ENCODE peak calls at places on chromosomes 5 and 9, in nine cellular contexts. C, S, I, M, Y, R, H, J and W are unnamed samples. For H3K36me3, the result is how much of the 10 kb centered on the place peaks cover.

GRCh38 chr9:33143241-33143642 is 23.9 kb downstream of the B4GALT1 start:
- DNase-seq in C (no peak), S (peak), I (no peak), M (no peak), Y (no peak), R (no peak), H (peak), J (peak), W (no peak)

GRCh38 chr9:133059623-133060022 is 2.2 kb upstream of the CEL start:
- DNase-seq in C (no peak), S (no peak), I (no peak), M (no peak), Y (peak), R (no peak), H (no peak), J (no peak), W (no peak)

GRCh38 chr5:62791059-62791458 is 212.4 kb downstream of the LRRC70 start:
- DNase-seq in C (no peak), S (no peak), I (no peak), M (peak), Y (no peak), R (no peak), H (peak), J (peak), W (no peak)

GRCh38 chr5:3221432-3221831 is 374.2 kb upstream of the IRX1 start:
- DNase-seq in C (no peak), S (no peak), I (no peak), M (no peak), Y (no peak), R (no peak), H (no peak), J (no peak), W (peak)

GRCh38 chr5:160685695-160686094 is 166.3 kb downstream of the ATP10B start:
- DNase-seq in C (no peak), S (no peak), I (no peak), M (peak), Y (no peak), R (no peak), H (peak), J (no peak), W (no peak)

GRCh38 chr5:168734657-168735344 is 155.6 kb upstream of the PANK3 start:
- DNase-seq in C (no peak), S (no peak), I (no peak), M (no peak), Y (no peak), R (peak), H (no peak), J (peak), W (no peak)

GRCh38 chr9:133143639-133144141 is 20.0 kb downstream of the GBGT1 start:
- DNase-seq in C (no peak), S (no peak), I (no peak), M (no peak), Y (no peak), R (no peak), H (no peak), J (no peak), W (peak)

GRCh38 chr9:12274577-12274976 is 418.6 kb upstream of the TYRP1 start:
- DNase-seq in C (no peak), S (no peak), I (no peak), M (peak), Y (no peak), R (no peak), H (peak), J (no peak), W (no peak)

GRCh38 chr5:154722936-154723335 is 32.2 kb upstream of the LARP1 start:
- DNase-seq in C (no peak), S (no peak), I (no peak), M (no peak), Y (no peak), R (no peak), H (no peak), J (no peak), W (no peak)

GRCh38 chr9:81002242-81002641 is 687.1 kb downstream of the TLE1 start:
- DNase-seq in C (no peak), S (peak), I (no peak), M (no peak), Y (no peak), R (no peak), H (no peak), J (no peak), W (no peak)

GRCh38 chr5:112554089-112554977 is 135.3 kb upstream of the EPB41L4A start:
- DNase-seq in C (no peak), S (no peak), I (no peak), M (no peak), Y (no peak), R (no peak), H (no peak), J (peak), W (no peak)

GRCh38 chr5:171957591-171958251 is 48.7 kb downstream of the FBXW11 start:
- DNase-seq in C (peak), S (no peak), I (peak), M (no peak), Y (no peak), R (no peak), H (no peak), J (no peak), W (no peak)

GRCh38 chr5:151663617-151664322 is 22.9 kb downstream of the SPARC start:
- DNase-seq in C (no peak), S (no peak), I (no peak), M (no peak), Y (no peak), R (peak), H (no peak), J (peak), W (no peak)

GRCh38 chr5:42614509-42614908 is 142.1 kb upstream of the CCDC152 start:
- DNase-seq in C (no peak), S (no peak), I (no peak), M (no peak), Y (no peak), R (no peak), H (no peak), J (peak), W (no peak)

GRCh38 chr5:9062873-9063272 is 483.0 kb downstream of the SEMA5A start:
- DNase-seq in C (no peak), S (no peak), I (no peak), M (no peak), Y (no peak), R (no peak), H (no peak), J (no peak), W (no peak)

GRCh38 chr5:143182106-143182505 is 221.4 kb downstream of the NR3C1 start:
- DNase-seq in C (no peak), S (no peak), I (no peak), M (no peak), Y (no peak), R (no peak), H (no peak), J (no peak), W (no peak)

GRCh38 chr9:78574354-78575036 is 277.6 kb downstream of the PSAT1 start:
- DNase-seq in C (no peak), S (no peak), I (no peak), M (peak), Y (no peak), R (no peak), H (no peak), J (no peak), W (no peak)

GRCh38 chr9:137026384-137026783 is 1.7 kb downstream of the ABCA2 start:
- DNase-seq in C (no peak), S (no peak), I (no peak), M (no peak), Y (no peak), R (no peak), H (no peak), J (no peak), W (no peak)

GRCh38 chr5:114243281-114243982 is 118.4 kb upstream of the KCNN2 start:
- DNase-seq in C (no peak), S (no peak), I (no peak), M (no peak), Y (no peak), R (no peak), H (no peak), J (no peak), W (no peak)

GRCh38 chr5:91189480-91190332 is 193.4 kb downstream of the ARRDC3 start:
- DNase-seq in C (no peak), S (no peak), I (no peak), M (no peak), Y (peak), R (no peak), H (peak), J (peak), W (no peak)

GRCh38 chr9:114224247-114224610 is 68.9 kb downstream of the COL27A1 start:
- DNase-seq in C (no peak), S (no peak), I (no peak), M (peak), Y (no peak), R (no peak), H (no peak), J (peak), W (no peak)

GRCh38 chr5:161064800-161065199 is 212.8 kb upstream of the ATP10B start:
- DNase-seq in C (no peak), S (no peak), I (no peak), M (no peak), Y (no peak), R (no peak), H (no peak), J (no peak), W (no peak)

DNA sequence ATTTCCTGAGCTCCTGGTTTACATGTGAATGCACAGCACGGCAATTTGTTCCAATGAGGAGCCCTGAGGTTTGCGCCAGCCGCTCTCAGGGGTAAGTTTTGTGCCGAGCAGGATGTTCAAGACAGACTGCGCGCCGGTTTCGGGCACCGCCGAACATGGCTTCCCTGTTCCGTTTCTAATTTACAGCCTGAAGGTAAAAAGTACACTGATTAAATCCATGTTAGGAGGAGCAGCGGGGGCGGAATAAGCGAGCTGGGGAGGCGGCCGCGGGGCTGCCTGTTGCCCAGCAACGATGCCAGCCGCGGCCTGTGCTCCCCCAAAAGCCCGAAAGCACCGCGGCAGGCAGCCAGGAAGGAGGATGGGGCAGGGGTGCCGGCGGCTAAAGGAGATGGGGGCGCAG is 6.4 kb downstream of the SOWAHA start:
- DNase-seq in C (no peak), S (no peak), I (no peak), M (no peak), Y (no peak), R (no peak), H (no peak), J (no peak), W (peak)
- H3K4me3 ChIP-seq in C (no peak), S (no peak), I (peak), M (no peak), Y (no peak), R (peak), H (no peak), J (no peak), W (peak)

DNA sequence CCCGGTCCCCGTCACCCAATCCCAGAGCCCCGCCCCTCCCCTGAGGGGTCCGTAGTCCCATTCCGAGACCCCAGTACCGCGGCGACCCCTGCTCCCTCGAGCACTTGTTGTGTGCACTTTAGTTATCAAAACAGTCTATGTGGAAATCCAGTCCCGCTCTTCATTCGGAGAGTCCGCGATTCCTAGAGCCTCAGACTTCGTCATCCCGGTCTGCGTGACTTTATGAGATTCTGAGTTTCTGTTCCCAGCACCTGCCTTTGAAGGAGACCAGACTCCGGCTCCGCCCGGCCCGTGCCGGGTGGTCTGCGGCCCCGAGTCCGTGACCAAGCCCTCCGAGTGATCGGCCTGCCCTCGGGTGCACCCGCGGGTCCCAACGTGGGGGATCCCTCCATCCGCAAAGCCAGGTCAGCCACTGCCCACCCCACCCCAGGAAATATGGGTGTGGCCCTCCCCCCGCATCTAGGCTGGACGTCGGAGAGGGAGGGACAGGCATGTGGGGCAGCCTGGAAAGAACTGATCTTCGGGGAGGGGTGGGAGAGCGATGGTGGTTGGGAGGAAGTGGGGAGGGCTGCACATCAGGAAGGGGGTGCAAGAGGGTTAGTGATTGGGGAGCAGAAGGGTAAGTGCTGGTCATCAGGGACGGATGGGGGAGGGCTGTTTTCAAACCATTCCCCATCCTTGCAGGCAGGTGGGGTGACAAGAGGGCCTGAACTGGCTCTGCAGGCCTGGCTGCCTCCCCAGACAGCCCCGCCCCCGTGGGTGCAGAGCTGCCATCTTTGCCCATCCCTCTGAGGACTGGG is 571 bp downstream of the LRSAM1 start:
- DNase-seq in C (peak), S (peak), I (peak), M (peak), Y (peak), R (peak), H (peak), J (peak), W (peak)
- H3K36me3 ChIP-seq in C (under half), S (under half), I (under half), M (under half), Y (under half), R (under half), H (under half), J (under half), W (under half)

GRCh38 chr5:52789378-52789777 is 1.7 kb downstream of the ITGA1 start:
- DNase-seq in C (no peak), S (no peak), I (no peak), M (no peak), Y (no peak), R (no peak), H (no peak), J (no peak), W (no peak)

GRCh38 chr5:52788505-52788821 is 747 bp downstream of the ITGA1 start:
- DNase-seq in C (no peak), S (no peak), I (no peak), M (no peak), Y (no peak), R (no peak), H (no peak), J (no peak), W (no peak)

GRCh38 chr5:52791366-52791765 is 3.6 kb downstream of the ITGA1 start:
- DNase-seq in C (no peak), S (no peak), I (no peak), M (no peak), Y (no peak), R (no peak), H (no peak), J (no peak), W (no peak)

GRCh38 chr5:52787600-52788504 is at the start of the genes ITGA1 and PELO:
- DNase-seq in C (peak), S (peak), I (peak), M (peak), Y (peak), R (peak), H (peak), J (peak), W (peak)

GRCh38 chr5:52789867-52790266 is 2.2 kb downstream of the ITGA1 start:
- DNase-seq in C (no peak), S (no peak), I (no peak), M (no peak), Y (no peak), R (no peak), H (no peak), J (no peak), W (no peak)
- H3K4me3 ChIP-seq in C (no peak), S (no peak), I (no peak), M (no peak), Y (no peak), R (peak), H (no peak), J (peak), W (peak)

GRCh38 chr5:178622679-178623247 is 4.1 kb downstream of the CLK4 start:
- DNase-seq in C (no peak), S (no peak), I (no peak), M (no peak), Y (no peak), R (no peak), H (no peak), J (peak), W (no peak)
- H3K36me3 ChIP-seq in C (under half), S (under half), I (under half), M (under half), Y (under half), R (half or more), H (under half), J (half or more), W (under half)